ENCODE peak calls at places on chromosomes 13 and 19, in five cellular contexts. U is GM04503, T is NCI-H1105 treated with DMSO at 0.1 percent for 48 hours, W is lung microvascular endothelial cell, H is substantia nigra. B is an unnamed sample.

GRCh38 chr13:29543230-29544215 is 52.0 kb downstream of the SLC7A1 start:
- DNase-seq in U (no peak), T (no peak), W (peak), H (no peak), B (no peak)

GRCh38 chr13:49113526-49114286 is 106.4 kb upstream of the MLNR start:
- DNase-seq in U (no peak), T (no peak), W (peak), H (no peak), B (peak)

GRCh38 chr13:35485451-35485850 is 9.0 kb upstream of the MAB21L1 start:
- DNase-seq in U (no peak), T (no peak), W (no peak), H (no peak), B (no peak)

GRCh38 chr19:13020002-13020414 is 24.7 kb downstream of the NFIX start:
- DNase-seq in U (no peak), T (no peak), W (no peak), H (no peak), B (no peak)

GRCh38 chr13:99617474-99618255 is 116.4 kb downstream of the TM9SF2 start:
- DNase-seq in U (no peak), T (no peak), W (peak), H (no peak), B (peak)

GRCh38 chr19:52945652-52946321 is 16.9 kb downstream of the ZNF816 start:
- DNase-seq in U (no peak), T (no peak), W (no peak), H (no peak), B (no peak)

GRCh38 chr19:29667941-29668340 is 2.7 kb downstream of the PLEKHF1 start:
- DNase-seq in U (no peak), T (peak), W (no peak), H (no peak), B (no peak)

GRCh38 chr13:23436680-23437079 is 3.2 kb upstream of the SACS start:
- DNase-seq in U (no peak), T (no peak), W (no peak), H (no peak), B (no peak)

GRCh38 chr19:12365094-12365371 is 450 bp downstream of the ZNF442 start:
- DNase-seq in U (no peak), T (no peak), W (peak), H (no peak), B (no peak)

GRCh38 chr19:7605490-7606222 is 10.0 kb downstream of the CAMSAP3 start:
- DNase-seq in U (no peak), T (no peak), W (peak), H (no peak), B (peak)

GRCh38 chr13:31530883-31531282 is 208.4 kb upstream of the RXFP2 start:
- DNase-seq in U (no peak), T (no peak), W (no peak), H (no peak), B (no peak)

GRCh38 chr19:1122021-1122971 is 18.5 kb downstream of the GPX4 start:
- DNase-seq in U (no peak), T (no peak), W (no peak), H (no peak), B (no peak)

GRCh38 chr13:85379433-85379832 is 419.8 kb downstream of the SLITRK6 start:
- DNase-seq in U (no peak), T (no peak), W (no peak), H (no peak), B (no peak)

GRCh38 chr19:46372901-46373572 is 26.1 kb downstream of the PPP5C start:
- DNase-seq in U (no peak), T (no peak), W (peak), H (no peak), B (no peak)

GRCh38 chr13:71828117-71828516 is 38.9 kb downstream of the DACH1 start:
- DNase-seq in U (no peak), T (no peak), W (no peak), H (no peak), B (no peak)

GRCh38 chr13:102651892-102652291 is 43.0 kb downstream of the METTL21C start:
- DNase-seq in U (peak), T (no peak), W (no peak), H (no peak), B (peak)

GRCh38 chr13:48600374-48601364 is 53.1 kb upstream of the CYSLTR2 start:
- DNase-seq in U (no peak), T (no peak), W (peak), H (no peak), B (peak)

GRCh38 chr19:38952395-38953165 is 21.8 kb downstream of the MRPS12 start:
- DNase-seq in U (no peak), T (peak), W (peak), H (no peak), B (no peak)

GRCh38 chr19:18515959-18516358 is 5.9 kb downstream of the ELL start:
- DNase-seq in U (no peak), T (no peak), W (no peak), H (no peak), B (no peak)

GRCh38 chr19:18157465-18158063 is 4.6 kb downstream of the PIK3R2 start:
- DNase-seq in U (no peak), T (peak), W (no peak), H (peak), B (peak)

GRCh38 chr13:113952151-113952982 is 21.5 kb downstream of the C13orf46 start:
- DNase-seq in U (no peak), T (no peak), W (no peak), H (no peak), B (no peak)

GRCh38 chr19:31127132-31127967 is 221.9 kb downstream of the TSHZ3 start:
- DNase-seq in U (peak), T (no peak), W (no peak), H (no peak), B (peak)

GRCh38 chr13:31485183-31485582 is 254.1 kb upstream of the RXFP2 start:
- DNase-seq in U (no peak), T (no peak), W (peak), H (no peak), B (peak)

GRCh38 chr13:45873491-45874360 is 22.2 kb upstream of the SIAH3 start:
- DNase-seq in U (peak), T (no peak), W (peak), H (no peak), B (peak)

GRCh38 chr19:1608414-1609391 is 3.4 kb upstream of the UQCR11 start:
- DNase-seq in U (no peak), T (no peak), W (no peak), H (no peak), B (no peak)

GRCh38 chr19:49653466-49653806 is 11.4 kb downstream of the SCAF1 start:
- DNase-seq in U (no peak), T (no peak), W (no peak), H (no peak), B (no peak)

GRCh38 chr19:40257096-40257517 is 28.0 kb downstream of the AKT2 start:
- DNase-seq in U (no peak), T (no peak), W (no peak), H (no peak), B (no peak)

GRCh38 chr13:23656637-23657036 is 86.4 kb downstream of the TNFRSF19 start:
- DNase-seq in U (no peak), T (peak), W (peak), H (no peak), B (peak)

GRCh38 chr19:2469102-2469914 is 6.6 kb upstream of the GADD45B start:
- DNase-seq in U (no peak), T (no peak), W (peak), H (no peak), B (peak)

GRCh38 chr19:4602173-4602788 is 37.0 kb upstream of the TNFAIP8L1 start:
- DNase-seq in U (no peak), T (no peak), W (no peak), H (no peak), B (no peak)

GRCh38 chr19:33400856-33401682 is 27.6 kb downstream of the CEBPG start:
- DNase-seq in U (no peak), T (no peak), W (no peak), H (no peak), B (no peak)

GRCh38 chr13:51895906-51896888 is 34.4 kb downstream of the CCDC70 start:
- DNase-seq in U (peak), T (no peak), W (peak), H (no peak), B (peak)

GRCh38 chr19:3670258-3670795 is 29.9 kb downstream of the PIP5K1C start:
- DNase-seq in U (peak), T (no peak), W (peak), H (no peak), B (peak)

GRCh38 chr19:2055871-2056809 is 5.1 kb upstream of the MKNK2 start:
- DNase-seq in U (peak), T (no peak), W (peak), H (no peak), B (peak)

GRCh38 chr13:35356572-35356971 is 119.9 kb downstream of the MAB21L1 start:
- DNase-seq in U (no peak), T (no peak), W (peak), H (no peak), B (no peak)

GRCh38 chr19:6678690-6679109 is 8.7 kb upstream of the TNFSF14 start:
- DNase-seq in U (no peak), T (no peak), W (no peak), H (no peak), B (no peak)

GRCh38 chr19:2800506-2800905 is 15.2 kb downstream of the THOP1 start:
- DNase-seq in U (no peak), T (no peak), W (no peak), H (no peak), B (no peak)